ENCODE peak calls at places on chromosomes 4 and X, in four cellular contexts. M is mesendoderm, I is epithelial cell of esophagus, A is cardiac fibroblast. X is an unnamed sample.

GRCh38 chrX:118679290-118679689 is 48.1 kb upstream of the IL13RA1 start:
- DNase-seq in M (peak; percentile 1), I (no peak), A (no peak), X (no peak)

GRCh38 chrX:48573690-48574269 is 504 bp upstream of the RBM3 start:
- DNase-seq in M (no peak), I (no peak), A (peak; percentile 62), X (peak; percentile 37)

GRCh38 chrX:77275392-77275791 is 171.8 kb upstream of the FGF16 start:
- DNase-seq in M (peak; percentile 59), I (no peak), A (no peak), X (no peak)

GRCh38 chrX:50980251-50980650 is 69.7 kb downstream of the BMP15 start:
- DNase-seq in M (no peak), I (no peak), A (no peak), X (no peak)

GRCh38 chr4:6699903-6700302 is 6.2 kb downstream of the S100P start:
- DNase-seq in M (no peak), I (no peak), A (no peak), X (no peak)

GRCh38 chrX:27380163-27380845 is 82.8 kb downstream of the PPP4R3C start:
- DNase-seq in M (no peak), I (no peak), A (no peak), X (no peak)

GRCh38 chrX:24243692-24244091 is 70.2 kb downstream of the SUPT20HL2 start:
- DNase-seq in M (no peak), I (no peak), A (peak; percentile 51), X (no peak)

GRCh38 chr4:173121044-173121685 is 47.4 kb upstream of the GALNT7 start:
- DNase-seq in M (peak; percentile 77), I (peak; percentile 71), A (peak; percentile 46), X (no peak)

GRCh38 chr4:8694226-8694625 is 101.7 kb downstream of the CPZ start:
- DNase-seq in M (no peak), I (no peak), A (no peak), X (peak; percentile 0)

GRCh38 chrX:78517124-78517523 is 142.0 kb downstream of the RTL3 start:
- DNase-seq in M (no peak), I (peak; percentile 66), A (no peak), X (no peak)

GRCh38 chrX:130829526-130830515 is 73.2 kb downstream of the ENOX2 start:
- DNase-seq in M (no peak), I (peak; percentile 90), A (no peak), X (no peak)

GRCh38 chr4:108651068-108651794 is 832 bp downstream of the OSTC start:
- DNase-seq in M (peak; percentile 34), I (peak; percentile 60), A (peak; percentile 68), X (no peak)

GRCh38 chr4:110184124-110184790 is 14.2 kb downstream of the ELOVL6 start:
- DNase-seq in M (peak; percentile 92), I (peak; percentile 19), A (peak; percentile 27), X (no peak)

GRCh38 chr4:85761803-85762202 is 286.9 kb downstream of the ARHGAP24 start:
- DNase-seq in M (no peak), I (no peak), A (peak; percentile 91), X (no peak)

GRCh38 chr4:85543832-85544231 is 68.9 kb downstream of the ARHGAP24 start:
- DNase-seq in M (peak; percentile 84), I (peak; percentile 14), A (peak; percentile 47), X (no peak)

GRCh38 chr4:105613326-105613725 is 60.9 kb downstream of the ARHGEF38 start:
- DNase-seq in M (no peak), I (peak; percentile 85), A (no peak), X (no peak)

GRCh38 chr4:11720292-11720691 is 291.6 kb upstream of the HS3ST1 start:
- DNase-seq in M (peak; percentile 29), I (peak; percentile 76), A (peak; percentile 76), X (no peak)

GRCh38 chrX:24231169-24231568 is 81.6 kb downstream of the ZFX start:
- DNase-seq in M (no peak), I (peak; percentile 80), A (peak; percentile 75), X (no peak)

GRCh38 chr4:110654254-110654635 is 31.4 kb upstream of the PITX2 start:
- DNase-seq in M (no peak), I (no peak), A (peak; percentile 41), X (no peak)

GRCh38 chrX:46903458-46904242 is 8.6 kb upstream of the JADE3 start:
- DNase-seq in M (peak; percentile 82), I (peak; percentile 78), A (peak; percentile 77), X (peak; percentile 81)

DNA sequence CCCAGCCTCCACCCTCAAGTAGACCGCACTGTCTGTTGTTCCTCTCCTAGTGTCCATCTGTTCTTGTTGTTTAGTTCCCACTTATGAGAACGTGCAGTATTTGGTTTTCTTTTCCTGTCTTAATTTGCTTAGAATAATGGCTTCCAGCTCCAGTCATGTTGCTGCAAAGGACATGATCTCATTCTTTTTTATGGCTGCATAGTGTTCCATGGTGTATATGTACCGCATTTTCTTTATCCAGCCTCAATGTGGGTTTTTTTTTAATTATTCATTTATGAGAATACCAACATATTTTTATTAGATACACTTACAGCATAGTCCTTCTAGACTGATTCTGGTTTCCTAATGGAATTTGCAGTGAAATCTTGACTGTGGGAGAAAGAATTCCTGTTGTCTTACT is 1.3 kb downstream of the VMA21 start:
- DNase-seq in M (no peak), I (no peak), A (no peak), X (no peak)
- H3K4me3 ChIP-seq in M (no peak overlapping the region), I (peak overlapping the region; percentile 80), A (no peak overlapping the region), X (no peak overlapping the region)

GRCh38 chr4:41466249-41466648 is 71.7 kb upstream of the LIMCH1 start:
- DNase-seq in M (no peak), I (no peak), A (no peak), X (no peak)

GRCh38 chr4:41471672-41472071 is 66.3 kb upstream of the LIMCH1 start:
- DNase-seq in M (no peak), I (no peak), A (no peak), X (no peak)

GRCh38 chr4:41468122-41468521 is 69.8 kb upstream of the LIMCH1 start:
- DNase-seq in M (no peak), I (no peak), A (no peak), X (no peak)

GRCh38 chr4:41472098-41472497 is 65.9 kb upstream of the LIMCH1 start:
- DNase-seq in M (no peak), I (no peak), A (no peak), X (no peak)

DNA sequence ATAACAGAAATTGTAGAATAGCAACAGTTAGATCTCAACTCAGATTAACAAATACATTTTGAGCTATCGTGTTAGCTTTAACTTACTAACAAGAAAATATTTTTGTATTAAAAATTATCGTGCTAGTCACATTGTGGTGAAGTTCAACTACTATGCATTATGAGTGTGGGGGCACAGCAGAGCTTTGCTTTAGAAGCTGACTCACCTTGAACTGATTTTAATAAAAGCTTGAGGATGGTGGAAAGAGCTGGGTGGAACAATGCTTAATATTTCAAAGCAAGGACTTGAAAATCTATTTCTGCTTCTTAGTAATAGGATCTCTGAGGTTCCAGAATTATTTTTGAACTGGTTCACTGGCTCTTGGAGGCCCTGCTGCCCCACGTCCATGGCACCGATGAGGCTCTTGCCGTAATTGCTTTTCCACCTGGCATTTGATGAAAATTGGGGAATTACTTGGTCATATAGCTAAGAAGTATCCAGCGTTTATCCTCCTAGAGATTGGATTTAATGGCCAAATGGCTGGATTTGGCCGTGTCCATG is 66.8 kb upstream of the LIMCH1 start:
- DNase-seq in M (no peak), I (no peak), A (no peak), X (no peak)
- H3K4me3 ChIP-seq in M (no peak overlapping the region), I (no peak overlapping the region), A (no peak overlapping the region), X (no peak overlapping the region)

GRCh38 chr4:119479835-119480234 is 148.8 kb downstream of the PDE5A start:
- DNase-seq in M (no peak), I (no peak), A (no peak), X (no peak)
- H3K4me3 ChIP-seq in M (no peak overlapping the region), I (no peak overlapping the region), A (no peak overlapping the region), X (no peak overlapping the region)

GRCh38 chr4:139606600-139607301 is 50.7 kb upstream of the SETD7 start:
- DNase-seq in M (peak; percentile 58), I (peak; percentile 73), A (peak; percentile 56), X (no peak)
- H3K4me3 ChIP-seq in M (no peak overlapping the region), I (no peak overlapping the region), A (no peak overlapping the region), X (no peak overlapping the region)

DNA sequence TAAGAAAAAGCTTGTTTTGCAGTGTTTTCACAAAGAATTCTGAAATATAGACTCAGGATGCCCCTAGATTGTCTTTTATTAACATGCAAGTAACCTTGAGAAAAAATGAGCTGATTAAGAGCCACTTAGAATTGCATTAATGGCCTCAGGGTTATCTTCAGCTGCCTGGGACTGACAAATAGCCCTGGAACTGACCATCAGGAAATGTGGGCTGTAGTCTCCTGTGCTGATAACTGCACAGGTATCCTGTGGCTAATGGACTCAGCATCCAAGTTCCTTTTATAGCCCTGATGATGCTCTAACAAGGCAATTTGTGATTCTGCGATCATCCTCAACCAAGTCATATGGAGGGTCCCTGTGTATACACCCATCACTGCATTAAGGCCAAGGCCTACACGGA is 17.0 kb downstream of the CA5B start:
- DNase-seq in M (no peak), I (no peak), A (no peak), X (no peak)
- H3K4me3 ChIP-seq in M (no peak overlapping the region), I (no peak overlapping the region), A (no peak overlapping the region), X (no peak overlapping the region)

DNA sequence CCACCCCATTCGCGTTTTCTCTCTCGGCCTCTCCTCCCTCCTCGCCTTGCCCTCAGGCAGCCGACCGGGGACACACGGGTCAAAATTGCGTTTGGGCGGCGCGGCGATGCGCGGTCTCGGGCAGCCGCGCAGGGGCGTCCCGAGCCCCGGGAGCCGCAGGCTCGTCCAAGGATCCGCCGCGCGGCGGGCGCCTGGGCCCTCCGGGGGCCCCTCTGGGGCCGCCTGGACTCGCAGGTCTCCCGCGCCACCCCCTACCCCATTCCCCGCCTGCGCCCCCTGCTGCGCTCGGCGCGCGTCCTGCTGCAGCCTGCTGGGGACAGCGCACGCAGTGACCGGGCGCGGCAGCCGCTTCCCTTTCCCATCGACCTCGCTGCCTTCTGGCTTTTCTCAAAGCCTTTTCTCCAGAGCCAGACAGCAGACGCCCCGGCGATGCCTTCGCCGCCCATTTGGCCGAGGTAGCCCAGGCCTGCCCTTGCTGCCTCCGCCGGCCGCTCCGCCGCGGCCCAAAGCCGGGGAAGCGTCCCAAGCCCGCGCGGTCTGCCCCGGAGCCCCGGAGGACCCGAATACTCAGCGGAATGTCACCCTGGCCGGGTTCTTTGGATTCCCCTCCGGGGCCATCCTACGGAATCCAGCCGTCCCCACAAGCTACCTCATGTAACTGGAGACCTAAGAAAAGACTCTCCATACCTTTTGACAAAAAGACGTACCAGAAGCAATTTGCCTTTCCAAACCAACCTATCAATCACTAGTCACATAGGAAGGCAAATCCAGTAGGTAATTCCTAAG is 16.5 kb downstream of the POU4F2 start:
- DNase-seq in M (peak; percentile 79), I (no peak), A (peak; percentile 34), X (no peak)
- H3K4me3 ChIP-seq in M (peak overlapping the region; percentile 6), I (no peak overlapping the region), A (peak overlapping the region; percentile 38), X (peak overlapping the region; percentile 10)

GRCh38 chrX:2689773-2690666 is 1.1 kb upstream of the CD99 start:
- DNase-seq in M (no peak), I (no peak), A (no peak), X (no peak)
- H3K4me3 ChIP-seq in M (no peak overlapping the region), I (no peak overlapping the region), A (no peak overlapping the region), X (peak overlapping the region; percentile 68)

GRCh38 chr4:76211769-76212168 is 1.9 kb downstream of the SCARB2 start:
- DNase-seq in M (no peak), I (no peak), A (no peak), X (no peak)
- H3K4me3 ChIP-seq in M (no peak overlapping the region), I (peak overlapping the region; percentile 79), A (peak overlapping the region; percentile 71), X (no peak overlapping the region)